ENCODE peak calls at places on chromosomes 7 and 10, in seven cellular contexts. K is PC-9, Q is PC-3, J is astrocyte, B is fibroblast of lung, Z is MM.1S, N is HepG2. U is an unnamed sample. For H3K9me3, the result is how much of the 10 kb centered on the place peaks cover.

GRCh38 chr10:63264852-63265617 is 131.9 kb downstream of the NRBF2 start:
- DNase-seq in N (peak), Q (peak), K (peak), Z (peak), B (peak), J (peak), U (peak)

GRCh38 chr10:99522078-99522479 is 10.7 kb upstream of the NKX2-3 start:
- DNase-seq in K (no peak), N (no peak), Q (no peak), Z (no peak), J (no peak), B (no peak), U (no peak)

GRCh38 chr7:69534461-69535041 is 63.7 kb upstream of the AUTS2 start:
- DNase-seq in J (no peak), K (no peak), B (no peak), N (no peak), Z (no peak), Q (no peak), U (no peak)

GRCh38 chr10:12513775-12514663 is 164.7 kb downstream of the CAMK1D start:
- DNase-seq in K (no peak), B (no peak), J (no peak), N (no peak), Q (no peak), Z (no peak), U (no peak)

GRCh38 chr7:99379043-99379577 is 4.6 kb downstream of the ARPC1B start:
- DNase-seq in B (peak), Z (peak), K (peak), J (peak), Q (peak), N (no peak), U (peak)

GRCh38 chr10:115777646-115778045 is 495.4 kb downstream of the GFRA1 start:
- DNase-seq in K (no peak), Z (no peak), Q (no peak), B (no peak), J (no peak), N (no peak), U (no peak)

GRCh38 chr10:124748953-124749645 is 4.9 kb upstream of the FAM53B start:
- DNase-seq in B (no peak), Z (peak), K (no peak), J (no peak), Q (no peak), N (no peak), U (no peak)

GRCh38 chr10:102405632-102406031 is 10.1 kb downstream of the NFKB2 start:
- DNase-seq in B (no peak), N (no peak), Q (no peak), K (no peak), Z (no peak), J (no peak), U (no peak)

GRCh38 chr10:28897617-28898464 is 220.5 kb downstream of the BAMBI start:
- DNase-seq in J (peak), N (no peak), Q (no peak), Z (no peak), B (no peak), K (no peak), U (no peak)

GRCh38 chr10:126844406-126844805 is 60.8 kb upstream of the DOCK1 start:
- DNase-seq in B (peak), Z (no peak), Q (no peak), J (peak), N (no peak), K (no peak), U (peak)

GRCh38 chr10:130471486-130471885 is 335.3 kb downstream of the GLRX3 start:
- DNase-seq in J (no peak), Q (no peak), K (no peak), B (no peak), N (no peak), Z (no peak), U (no peak)

GRCh38 chr10:23172846-23173548 is 19.1 kb upstream of the PTF1A start:
- DNase-seq in Q (no peak), J (no peak), Z (no peak), N (no peak), K (no peak), B (no peak), U (no peak)

GRCh38 chr7:73995821-73996511 is 32.0 kb upstream of the ELN start:
- DNase-seq in Z (no peak), B (no peak), Q (no peak), K (no peak), N (no peak), J (no peak), U (no peak)

GRCh38 chr10:63388421-63389031 is 77.3 kb downstream of the JMJD1C start:
- DNase-seq in B (peak), Z (peak), J (peak), K (no peak), N (no peak), Q (peak), U (no peak)

GRCh38 chr7:135957627-135958026 is 19.5 kb downstream of the MTPN start:
- DNase-seq in N (no peak), B (no peak), K (no peak), J (no peak), Z (no peak), Q (no peak), U (no peak)

GRCh38 chr7:106717997-106718871 is 57.3 kb upstream of the CCDC71L start:
- DNase-seq in Z (peak), N (peak), J (peak), Q (peak), B (peak), K (peak), U (peak)

GRCh38 chr10:62379394-62379793 is 5.2 kb downstream of the ZNF365 start:
- DNase-seq in Q (no peak), N (no peak), B (no peak), Z (no peak), J (no peak), K (no peak), U (no peak)

GRCh38 chr10:62386401-62387320 is 12.5 kb downstream of the ZNF365 start:
- DNase-seq in N (no peak), J (no peak), B (peak), Z (no peak), K (no peak), Q (no peak), U (no peak)

GRCh38 chr7:17907014-17907413 is 33.3 kb downstream of the SNX13 start:
- DNase-seq in J (peak), K (no peak), Z (no peak), N (no peak), B (peak), Q (peak), U (no peak)

GRCh38 chr10:112230325-112230988 is 46.9 kb upstream of the GPAM start:
- DNase-seq in Z (no peak), B (peak), N (peak), K (no peak), J (no peak), Q (peak), U (no peak)

GRCh38 chr7:53740971-53741370 is 705.5 kb downstream of the POM121L12 start:
- DNase-seq in B (no peak), Z (no peak), J (no peak), K (no peak), N (no peak), Q (no peak), U (no peak)

GRCh38 chr10:47420305-47421056 is 36.4 kb upstream of the ZNF488 start:
- DNase-seq in J (no peak), Q (no peak), N (no peak), K (no peak), Z (no peak), B (no peak), U (no peak)

GRCh38 chr10:124271671-124272070 is 147.1 kb downstream of the OAT start:
- DNase-seq in Q (no peak), Z (no peak), B (no peak), N (no peak), K (no peak), J (no peak), U (no peak)

GRCh38 chr10:32141018-32141807 is 85.0 kb upstream of the KIF5B start:
- DNase-seq in J (no peak), N (no peak), K (no peak), B (no peak), Z (no peak), Q (no peak), U (no peak)

GRCh38 chr10:37733822-37734221 is 123.6 kb downstream of the ZNF248 start:
- DNase-seq in K (no peak), Z (no peak), Q (peak), B (no peak), N (no peak), J (no peak), U (no peak)

GRCh38 chr10:95428702-95429101 is 132.5 kb downstream of the SORBS1 start:
- DNase-seq in Q (no peak), N (no peak), J (no peak), K (no peak), Z (no peak), B (no peak), U (no peak)

GRCh38 chr10:63497321-63497720 is 23.9 kb upstream of the REEP3 start:
- DNase-seq in K (no peak), Q (no peak), Z (no peak), N (no peak), B (no peak), J (no peak), U (no peak)

GRCh38 chr7:2460188-2460587 is 16.0 kb downstream of the GRIFIN start:
- DNase-seq in Z (no peak), B (no peak), Q (no peak), J (no peak), K (no peak), N (no peak), U (no peak)

GRCh38 chr10:98376485-98376884 is 38.5 kb downstream of the PYROXD2 start:
- DNase-seq in Z (no peak), N (no peak), K (no peak), B (peak), Q (peak), J (peak), U (no peak)

GRCh38 chr7:117458977-117459583 is 20.7 kb upstream of the CFTR start:
- DNase-seq in J (peak), N (peak), Z (peak), Q (peak), B (peak), K (no peak), U (peak)

GRCh38 chr7:46651070-46651469 is 730.0 kb upstream of the IGFBP3 start:
- DNase-seq in K (peak), N (no peak), Z (no peak), J (no peak), Q (peak), B (no peak), U (peak)

GRCh38 chr10:73992899-73993788 is 4.8 kb upstream of the VCL start:
- DNase-seq in J (peak), K (no peak), N (no peak), B (peak), Q (no peak), Z (no peak), U (no peak)

GRCh38 chr7:20745716-20746115 is 41.0 kb downstream of the SP8 start:
- DNase-seq in Q (no peak), J (no peak), B (no peak), N (no peak), Z (no peak), K (no peak), U (no peak)

GRCh38 chr10:77478248-77478963 is 159.2 kb downstream of the KCNMA1 start:
- DNase-seq in Z (no peak), Q (peak), K (no peak), N (no peak), J (peak), B (peak), U (no peak)

GRCh38 chr7:137985253-137985896 is 16.5 kb downstream of the CREB3L2 start:
- DNase-seq in Q (no peak), K (no peak), B (no peak), Z (no peak), N (peak), J (peak), U (no peak)

GRCh38 chr7:48183370-48183743 is 12.1 kb downstream of the ABCA13 start:
- DNase-seq in Z (no peak), B (peak), K (no peak), Q (no peak), N (no peak), J (peak), U (no peak)

GRCh38 chr7:120941064-120941463 is 9.5 kb upstream of the ING3 start:
- DNase-seq in B (no peak), Q (peak), Z (peak), N (no peak), K (no peak), J (no peak), U (no peak)

GRCh38 chr10:81866753-81867152 is 8.2 kb upstream of the NRG3 start:
- DNase-seq in Q (no peak), J (no peak), B (no peak), K (no peak), Z (peak), N (no peak), U (peak)

GRCh38 chr10:79019441-79019840 is 49.3 kb upstream of the ZMIZ1 start:
- DNase-seq in N (no peak), B (no peak), Z (no peak), Q (no peak), J (no peak), K (no peak), U (no peak)

GRCh38 chr7:82054544-82054943 is 284.7 kb upstream of the HGF start:
- DNase-seq in N (no peak), Z (no peak), K (no peak), Q (no peak), B (no peak), J (no peak), U (no peak)

DNA sequence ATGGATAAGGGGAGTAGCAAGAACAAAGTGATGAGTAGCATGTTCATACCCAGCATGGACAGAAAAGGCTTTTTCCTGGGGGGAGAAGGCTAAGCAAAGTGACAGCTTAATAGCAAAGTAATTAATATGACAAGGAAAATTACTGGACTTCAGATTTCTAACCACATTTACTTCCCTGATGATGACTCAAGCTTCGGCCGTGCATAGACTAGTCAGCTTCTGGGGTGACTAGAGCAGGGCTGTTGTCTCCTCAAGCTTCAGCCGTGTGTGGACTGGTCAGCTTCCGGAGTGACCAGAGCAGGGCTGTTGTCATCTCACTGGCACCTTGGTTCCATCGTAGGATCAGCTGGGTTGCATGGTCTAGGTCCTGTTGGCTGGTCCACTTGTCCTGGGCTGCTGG is 2.1 kb upstream of the ZNF117 start:
- DNase-seq in Q (no peak), Z (no peak), K (no peak), J (peak), B (peak), N (no peak), U (no peak)
- H3K9me3 ChIP-seq in Q (under half), Z (under half), K (under half), J (under half), B (under half), N (half or more), U (under half)

GRCh38 chr7:158958618-158959017 is 102.3 kb downstream of the DYNC2I1 start:
- DNase-seq in K (no peak), Q (no peak), J (no peak), B (no peak), N (no peak), Z (no peak), U (no peak)

GRCh38 chr7:158957507-158957900 is 101.1 kb downstream of the DYNC2I1 start:
- DNase-seq in B (no peak), J (no peak), K (no peak), Z (no peak), N (no peak), Q (peak), U (no peak)

GRCh38 chr7:158959021-158959717 is 102.8 kb downstream of the DYNC2I1 start:
- DNase-seq in B (no peak), K (no peak), J (no peak), Z (no peak), N (no peak), Q (no peak), U (no peak)

GRCh38 chr7:158956805-158957506 is 100.6 kb downstream of the DYNC2I1 start:
- DNase-seq in Q (no peak), J (no peak), B (no peak), N (no peak), Z (no peak), K (no peak), U (no peak)

DNA sequence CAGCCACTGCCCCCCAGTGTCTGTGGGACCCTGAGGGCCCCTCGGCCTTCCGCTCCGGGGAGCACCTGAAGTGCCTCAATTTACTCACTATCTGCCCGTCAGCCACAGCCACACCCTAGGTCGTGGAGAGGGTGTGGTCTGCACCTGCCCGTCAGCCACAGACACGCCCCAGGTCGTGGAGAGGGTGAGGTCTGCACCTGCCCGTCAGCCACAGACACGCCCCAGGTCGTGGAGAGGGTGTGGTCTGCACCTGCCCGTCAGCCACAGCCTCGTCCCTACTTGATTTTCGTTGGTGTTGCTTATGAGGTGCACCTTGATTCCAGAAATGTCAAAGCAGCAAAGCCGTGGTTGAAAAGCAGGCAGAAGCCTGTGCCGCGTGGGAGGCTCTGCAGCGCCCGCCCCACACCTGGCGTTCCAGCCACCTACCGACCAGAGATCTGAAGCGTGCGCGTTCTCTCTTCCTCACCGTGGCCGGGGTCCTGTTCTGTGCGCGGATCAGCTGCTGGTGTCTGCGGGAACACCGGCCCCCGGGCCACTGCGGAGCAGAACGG is 101.6 kb downstream of the DYNC2I1 start:
- DNase-seq in Q (peak), J (no peak), Z (no peak), B (no peak), N (no peak), K (peak), U (no peak)
- H3K4me3 ChIP-seq in Q (peak), J (peak), Z (no peak), B (no peak), N (no peak), K (peak), U (no peak)

GRCh38 chr7:37341033-37341630 is 107.5 kb downstream of the ELMO1 start:
- DNase-seq in Z (peak), J (no peak), N (no peak), B (no peak), K (no peak), Q (no peak), U (no peak)
- TF ChIP-seq EZH2 in Z (no peak), J (no peak), N (no peak), B (no peak), K (no peak), Q (no peak), U (no peak)

GRCh38 chr7:158025651-158026600 is 561.7 kb downstream of the PTPRN2 start:
- DNase-seq in N (no peak), J (no peak), Q (no peak), B (no peak), Z (no peak), K (no peak), U (no peak)
- H3K9me3 ChIP-seq in N (under half), J (under half), Q (under half), B (under half), Z (under half), K (under half), U (under half)

DNA sequence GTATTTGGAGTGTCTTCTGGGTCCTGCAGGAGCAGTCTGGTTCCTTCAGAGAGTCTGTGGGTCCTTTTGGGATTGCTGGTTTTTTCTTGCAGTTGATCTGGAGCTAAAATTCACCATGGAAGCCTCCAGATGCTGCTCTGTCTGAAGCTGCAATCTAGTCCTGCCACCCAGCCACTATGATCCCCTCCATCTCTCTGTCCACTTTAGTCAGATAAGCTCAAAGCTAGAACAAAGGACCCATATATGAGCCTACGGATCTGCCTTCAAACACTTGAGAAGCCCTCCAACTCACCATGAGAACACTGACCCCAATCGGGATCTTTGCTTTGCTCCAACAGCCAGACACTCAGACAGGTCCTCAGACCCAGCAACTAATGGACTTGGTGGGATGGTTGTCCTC is 618 bp upstream of the TBXAS1 start:
- DNase-seq in B (no peak), Z (no peak), J (no peak), K (no peak), N (no peak), Q (no peak), U (no peak)
- H3K4me3 ChIP-seq in B (no peak), Z (no peak), J (no peak), K (no peak), N (no peak), Q (no peak), U (no peak)

DNA sequence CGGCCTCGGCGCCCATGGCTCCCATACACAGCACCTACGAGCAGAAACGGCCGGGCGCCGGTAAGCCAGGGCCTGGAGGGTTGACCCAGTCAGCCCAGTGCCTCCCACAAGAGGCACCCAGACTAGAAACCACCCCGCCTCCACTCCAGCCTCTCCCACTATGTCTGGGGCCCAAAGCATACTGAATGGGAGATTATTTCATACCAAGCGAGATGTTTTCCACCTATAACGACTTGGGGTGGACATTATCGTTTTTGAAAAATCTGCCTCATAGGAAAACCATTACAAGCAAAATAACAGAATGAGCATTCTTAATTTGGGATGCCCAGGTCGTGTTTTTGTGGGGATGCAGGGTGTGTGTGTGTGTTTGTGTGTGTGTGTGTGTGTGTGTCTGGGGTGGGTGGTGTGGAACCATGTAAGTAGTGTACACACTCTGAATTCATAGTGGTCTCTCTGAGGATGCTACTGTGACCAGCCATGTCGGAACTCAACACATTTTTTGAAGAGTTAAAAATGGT is 1.6 kb downstream of the HOXA6 start:
- DNase-seq in Q (no peak), J (no peak), B (no peak), N (no peak), K (no peak), Z (no peak), U (no peak)
- TF ChIP-seq EZH2 in Q (no peak), J (peak), B (no peak), N (no peak), K (no peak), Z (no peak), U (no peak)

GRCh38 chr10:125783408-125783807 is 7.8 kb upstream of the MMP21 start:
- DNase-seq in B (no peak), Z (no peak), J (no peak), Q (no peak), K (no peak), N (no peak), U (no peak)

GRCh38 chr10:125783957-125784356 is 8.3 kb upstream of the MMP21 start:
- DNase-seq in Z (peak), Q (no peak), J (no peak), N (no peak), K (no peak), B (no peak), U (no peak)

GRCh38 chr10:125781374-125781773 is 5.8 kb upstream of the MMP21 start:
- DNase-seq in Q (no peak), N (no peak), B (no peak), J (no peak), K (no peak), Z (no peak), U (no peak)

GRCh38 chr10:125782661-125783060 is 7.0 kb upstream of the MMP21 start:
- DNase-seq in Z (no peak), J (no peak), N (no peak), K (no peak), Q (no peak), B (no peak), U (no peak)

GRCh38 chr10:125782055-125782454 is 6.4 kb upstream of the MMP21 start:
- DNase-seq in N (no peak), K (no peak), B (no peak), J (no peak), Q (no peak), Z (no peak), U (no peak)
- H3K9me3 ChIP-seq in N (under half), K (under half), B (under half), J (under half), Q (under half), Z (under half), U (under half)

GRCh38 chr7:140275069-140275961 is 98.5 kb upstream of the KDM7A start:
- DNase-seq in B (peak), N (no peak), J (no peak), Z (no peak), K (no peak), Q (no peak), U (peak)
- H3K4me3 ChIP-seq in B (no peak), N (no peak), J (no peak), Z (no peak), K (no peak), Q (no peak), U (no peak)

U was measured in hepatocyte.